ENCODE peak calls at places on chromosomes 3 and 15, in ten cellular contexts. O is dorsolateral prefrontal cortex; X is ovary; T is CD8-positive, alpha-beta T cell; S is HCT116; G is left lung; J is glutamatergic neuron; M is lower lobe of right lung; Q is esophagus squamous epithelium; D is A549. F is an unnamed sample.

GRCh38 chr15:43249699-43250203 is 17.0 kb downstream of the TGM5 start:
- DNase-seq in Q (no peak), S (no peak), X (no peak), O (no peak), J (no peak), D (no peak), M (no peak), G (no peak), T (no peak), F (peak; percentile 75)

GRCh38 chr3:34015204-34016142 is 217.0 kb downstream of the PDCD6IP start:
- DNase-seq in G (no peak), O (no peak), T (no peak), S (no peak), X (no peak), J (no peak), M (no peak), Q (no peak), D (no peak), F (no peak)

GRCh38 chr15:41513282-41514227 is at the start of gene LTK:
- DNase-seq in Q (no peak), T (peak; percentile 41), D (no peak), G (no peak), O (no peak), M (peak; percentile 62), J (peak; percentile 58), S (peak; percentile 65), X (no peak), F (peak; percentile 70)

GRCh38 chr3:17730318-17730967 is 12.0 kb downstream of the TBC1D5 start:
- DNase-seq in X (no peak), T (no peak), D (no peak), O (no peak), J (no peak), G (peak; percentile 55), M (no peak), Q (no peak), S (peak; percentile 53), F (no peak)

GRCh38 chr3:151403246-151403645 is 18.7 kb upstream of the P2RY12 start:
- DNase-seq in M (no peak), T (no peak), O (no peak), Q (no peak), J (no peak), G (no peak), S (no peak), X (no peak), D (no peak), F (no peak)

GRCh38 chr15:77030042-77030927 is 35.4 kb downstream of the PSTPIP1 start:
- DNase-seq in M (peak; percentile 44), T (peak; percentile 12), X (peak; percentile 14), J (no peak), Q (no peak), S (no peak), D (no peak), G (peak; percentile 27), O (peak; percentile 39), F (peak; percentile 11)

GRCh38 chr15:39511000-39511914 is 69.6 kb upstream of the THBS1 start:
- DNase-seq in M (no peak), O (no peak), T (no peak), D (no peak), Q (no peak), G (peak; percentile 45), X (peak; percentile 63), J (peak; percentile 45), S (peak; percentile 0), F (no peak)

GRCh38 chr3:65318231-65318630 is 630.4 kb upstream of the ADAMTS9 start:
- DNase-seq in X (no peak), Q (no peak), T (no peak), D (no peak), J (no peak), M (no peak), S (no peak), G (no peak), O (no peak), F (no peak)

GRCh38 chr15:25863067-25863967 is at the start of gene ATP10A:
- DNase-seq in Q (no peak), T (peak; percentile 53), D (no peak), O (no peak), M (peak; percentile 62), X (peak; percentile 38), G (no peak), J (peak; percentile 35), S (no peak), F (no peak)

GRCh38 chr15:58608129-58608590 is 141.3 kb downstream of the ADAM10 start:
- DNase-seq in T (no peak), X (no peak), G (no peak), M (no peak), J (no peak), Q (no peak), S (no peak), O (no peak), D (no peak), F (no peak)

GRCh38 chr3:184361532-184361931 is at the start of the genes CLCN2 and POLR2H:
- DNase-seq in T (peak; percentile 45), D (no peak), S (no peak), O (no peak), Q (no peak), J (peak; percentile 75), G (peak; percentile 55), M (peak; percentile 61), X (peak; percentile 69), F (peak; percentile 83)

GRCh38 chr3:195251336-195252065 is 19.5 kb downstream of the XXYLT1 start:
- DNase-seq in G (no peak), T (no peak), X (peak; percentile 18), D (no peak), O (peak; percentile 23), M (no peak), Q (no peak), J (no peak), S (no peak), F (peak; percentile 61)

GRCh38 chr15:70289191-70289955 is 191.7 kb upstream of the TLE3 start:
- DNase-seq in J (no peak), G (peak; percentile 58), T (no peak), M (peak; percentile 68), D (no peak), O (no peak), X (no peak), S (no peak), Q (no peak), F (no peak)

GRCh38 chr3:74605437-74605836 is 9.0 kb downstream of the CNTN3 start:
- DNase-seq in J (no peak), G (no peak), Q (no peak), M (no peak), D (no peak), X (no peak), T (no peak), S (no peak), O (no peak), F (no peak)

GRCh38 chr3:74603292-74603691 is 11.2 kb downstream of the CNTN3 start:
- DNase-seq in O (no peak), X (no peak), S (no peak), D (no peak), M (no peak), T (no peak), Q (no peak), J (no peak), G (no peak), F (no peak)

GRCh38 chr3:74601793-74602192 is 12.7 kb downstream of the CNTN3 start:
- DNase-seq in M (no peak), X (no peak), J (no peak), T (no peak), S (no peak), O (no peak), G (no peak), D (no peak), Q (no peak), F (no peak)

GRCh38 chr3:74602471-74602870 is 12.0 kb downstream of the CNTN3 start:
- DNase-seq in T (no peak), G (no peak), D (no peak), Q (no peak), X (no peak), O (no peak), S (no peak), J (no peak), M (no peak), F (no peak)

GRCh38 chr3:74599564-74599963 is 14.9 kb downstream of the CNTN3 start:
- DNase-seq in G (no peak), X (no peak), M (no peak), J (no peak), O (no peak), D (no peak), Q (no peak), T (no peak), S (no peak), F (no peak)
- TF ChIP-seq CTCF in G (no peak), X (no peak), M (no peak), J (no peak), O (no peak), D (no peak), Q (no peak), T (no peak), S (no peak), F (no peak)

GRCh38 chr15:100926258-100926657 is 7.1 kb downstream of the LRRK1 start:
- DNase-seq in G (no peak), J (no peak), Q (no peak), X (peak; percentile 13), M (no peak), O (no peak), D (no peak), S (no peak), T (no peak), F (no peak)
- TF ChIP-seq CTCF in G (no peak), J (no peak), Q (no peak), X (no peak), M (no peak), O (no peak), D (no peak), S (no peak), T (no peak), F (peak; percentile 48)

GRCh38 chr3:16265455-16265786 is 409 bp downstream of the OXNAD1 start:
- DNase-seq in J (no peak), T (no peak), X (no peak), O (no peak), M (no peak), G (no peak), S (no peak), D (no peak), Q (no peak), F (no peak)

GRCh38 chr3:16266714-16267113 is 1.7 kb downstream of the OXNAD1 start:
- DNase-seq in Q (no peak), G (no peak), D (no peak), X (no peak), M (no peak), J (no peak), T (no peak), S (no peak), O (no peak), F (no peak)

GRCh38 chr3:16264174-16264707 is 502 bp downstream of the DPH3 start:
- DNase-seq in G (no peak), T (peak; percentile 28), Q (no peak), M (no peak), S (no peak), J (no peak), O (no peak), X (no peak), D (peak; percentile 70), F (no peak)

GRCh38 chr3:16262195-16262594 is 2.5 kb downstream of the DPH3 start:
- DNase-seq in D (no peak), G (no peak), J (no peak), Q (no peak), S (no peak), M (no peak), O (no peak), X (no peak), T (no peak), F (no peak)

GRCh38 chr3:16264708-16265454 is at the start of the genes DPH3 and OXNAD1:
- DNase-seq in J (peak; percentile 99), G (peak; percentile 100), X (peak; percentile 100), O (peak; percentile 99), T (peak; percentile 100), D (peak; percentile 97), M (peak; percentile 100), S (peak; percentile 99), Q (peak; percentile 98), F (peak; percentile 93)
- TF ChIP-seq CTCF in J (no peak), G (peak; percentile 25), X (peak; percentile 35), O (peak; percentile 35), T (no peak), D (no peak), M (no peak), S (no peak), Q (peak; percentile 18), F (no peak)

GRCh38 chr3:160449660-160450598 is at the start of gene TRIM59:
- DNase-seq in J (peak; percentile 98), D (peak; percentile 99), S (peak; percentile 94), Q (peak; percentile 74), X (peak; percentile 81), O (peak; percentile 75), G (peak; percentile 96), T (peak; percentile 97), M (peak; percentile 97), F (peak; percentile 99)
- TF ChIP-seq CTCF in J (no peak), D (peak; percentile 8), S (no peak), Q (peak; percentile 4), X (no peak), O (peak; percentile 8), G (no peak), T (no peak), M (no peak), F (no peak)

F was measured in GM13977.